ENCODE peak calls at places on chromosomes 3 and 15, in six cellular contexts. D, C, G, E, T and S are unnamed samples.

GRCh38 chr15:48318131-48318530 is 13.1 kb upstream of the DUT start:
- DNase-seq in D (no peak), C (no peak), G (no peak), E (no peak), T (no peak), S (no peak)

GRCh38 chr3:6504385-6504784 is 356.5 kb upstream of the GRM7 start:
- DNase-seq in D (no peak), C (no peak), G (no peak), E (no peak), T (no peak), S (no peak)

GRCh38 chr3:56783644-56784451 is 17.9 kb downstream of the ARHGEF3 start:
- DNase-seq in D (no peak), C (no peak), G (peak; percentile 55), E (no peak), T (peak; percentile 83), S (peak; percentile 36)

GRCh38 chr3:117853923-117854322 is 1144.3 kb downstream of the TUSC7 start:
- DNase-seq in D (no peak), C (no peak), G (no peak), E (no peak), T (no peak), S (peak; percentile 75)

GRCh38 chr15:90231028-90232017 is 2.4 kb downstream of the CIB1 start:
- DNase-seq in D (peak; percentile 46), C (peak; percentile 35), G (peak; percentile 67), E (no peak), T (peak; percentile 66), S (no peak)

GRCh38 chr3:67357610-67358458 is 296.6 kb downstream of the SUCLG2 start:
- DNase-seq in D (no peak), C (no peak), G (peak; percentile 9), E (peak; percentile 12), T (peak; percentile 28), S (peak; percentile 55)

GRCh38 chr3:37988931-37989525 is 1.6 kb upstream of the VILL start:
- DNase-seq in D (no peak), C (no peak), G (no peak), E (no peak), T (no peak), S (no peak)

GRCh38 chr15:36658321-36658720 is 78.9 kb downstream of the CDIN1 start:
- DNase-seq in D (no peak), C (no peak), G (no peak), E (no peak), T (no peak), S (peak; percentile 14)

GRCh38 chr3:181300033-181300432 is 310.5 kb upstream of the DNAJC19 start:
- DNase-seq in D (no peak), C (no peak), G (no peak), E (no peak), T (no peak), S (no peak)

GRCh38 chr3:140394488-140395133 is 283.3 kb upstream of the TRIM42 start:
- DNase-seq in D (no peak), C (no peak), G (no peak), E (no peak), T (no peak), S (no peak)

GRCh38 chr3:101719604-101720185 is 4.7 kb upstream of the CEP97 start:
- DNase-seq in D (no peak), C (no peak), G (no peak), E (no peak), T (no peak), S (peak; percentile 59)

GRCh38 chr15:63089260-63090043 is 32.2 kb upstream of the LACTB start:
- DNase-seq in D (no peak), C (no peak), G (no peak), E (no peak), T (no peak), S (peak; percentile 98)

GRCh38 chr15:26126819-26127387 is 263.8 kb upstream of the ATP10A start:
- DNase-seq in D (no peak), C (no peak), G (no peak), E (no peak), T (no peak), S (no peak)

GRCh38 chr15:40266828-40267304 is 16.0 kb downstream of the ANKRD63 start:
- DNase-seq in D (no peak), C (no peak), G (no peak), E (no peak), T (no peak), S (peak; percentile 95)

GRCh38 chr15:81880833-81881232 is 165.0 kb downstream of the MEX3B start:
- DNase-seq in D (no peak), C (no peak), G (no peak), E (no peak), T (no peak), S (no peak)